ENCODE peak calls at places on chromosomes 12 and 14, in four cellular contexts. O is HepG2, J is H1, V is GM12878. P is an unnamed sample.

GRCh38 chr12:13200841-13201240 is 4.3 kb downstream of the EMP1 start:
- DNase-seq in O (no peak), J (no peak), V (no peak), P (no peak)

GRCh38 chr12:67772276-67773169 is 124.0 kb downstream of the DYRK2 start:
- DNase-seq in O (no peak), J (peak; percentile 64), V (no peak), P (peak; percentile 96)

GRCh38 chr14:69863083-69863482 is 16.1 kb upstream of the SMOC1 start:
- DNase-seq in O (peak; percentile 52), J (no peak), V (no peak), P (no peak)

GRCh38 chr12:77608157-77608755 is 222.4 kb upstream of the NAV3 start:
- DNase-seq in O (no peak), J (no peak), V (no peak), P (no peak)

GRCh38 chr12:92424338-92424737 is 278.5 kb upstream of the PLEKHG7 start:
- DNase-seq in O (no peak), J (no peak), V (no peak), P (peak; percentile 75)

GRCh38 chr12:132559652-132560420 is 50.5 kb downstream of the LRCOL1 start:
- DNase-seq in O (peak; percentile 6), J (peak; percentile 77), V (no peak), P (peak; percentile 35)

GRCh38 chr12:123388218-123388947 is 4.5 kb downstream of the KMT5A start:
- DNase-seq in O (peak; percentile 58), J (peak; percentile 64), V (peak; percentile 21), P (no peak)

GRCh38 chr12:91565246-91565645 is 382.6 kb upstream of the DCN start:
- DNase-seq in O (no peak), J (no peak), V (no peak), P (no peak)

GRCh38 chr14:76904100-76904739 is 78.0 kb downstream of the LRRC74A start:
- DNase-seq in O (no peak), J (no peak), V (no peak), P (no peak)

GRCh38 chr12:128906485-128907137 is 53.3 kb downstream of the GLT1D1 start:
- DNase-seq in O (no peak), J (no peak), V (no peak), P (no peak)

GRCh38 chr12:100476013-100476751 is 2.5 kb downstream of the NR1H4 start:
- DNase-seq in O (peak; percentile 78), J (no peak), V (no peak), P (no peak)

GRCh38 chr14:37171678-37172023 is 755 bp downstream of the SLC25A21 start:
- DNase-seq in O (no peak), J (no peak), V (no peak), P (no peak)

GRCh38 chr12:128026696-128027574 is 240.0 kb upstream of the TMEM132C start:
- DNase-seq in O (no peak), J (no peak), V (no peak), P (no peak)

GRCh38 chr12:130460611-130461478 is 123.2 kb downstream of the PIWIL1 start:
- DNase-seq in O (no peak), J (no peak), V (no peak), P (no peak)

GRCh38 chr14:32397871-32398640 is 69.0 kb downstream of the AKAP6 start:
- DNase-seq in O (no peak), J (no peak), V (no peak), P (no peak)

GRCh38 chr14:104237651-104238423 is 99.5 kb downstream of the KIF26A start:
- DNase-seq in O (no peak), J (peak; percentile 10), V (no peak), P (no peak)

GRCh38 chr14:92902191-92902590 is 20.8 kb upstream of the CHGA start:
- DNase-seq in O (no peak), J (no peak), V (no peak), P (no peak)

GRCh38 chr12:88921890-88922532 is 341.7 kb upstream of the KITLG start:
- DNase-seq in O (no peak), J (no peak), V (no peak), P (no peak)

GRCh38 chr12:50894216-50894615 is 51.5 kb downstream of the TMPRSS12 start:
- DNase-seq in O (no peak), J (no peak), V (no peak), P (no peak)

GRCh38 chr14:52175982-52176502 is 91.5 kb upstream of the PTGDR start:
- DNase-seq in O (no peak), J (no peak), V (peak; percentile 23), P (no peak)

GRCh38 chr14:34713681-34714319 is 593 bp downstream of the CFL2 start:
- DNase-seq in O (peak; percentile 55), J (no peak), V (no peak), P (no peak)

GRCh38 chr14:95034806-95035205 is 122.5 kb downstream of the DICER1 start:
- DNase-seq in O (no peak), J (peak; percentile 24), V (no peak), P (no peak)

GRCh38 chr12:48969847-48970701 is 1.5 kb downstream of the WNT10B start:
- DNase-seq in O (no peak), J (peak; percentile 69), V (no peak), P (no peak)

GRCh38 chr12:63079791-63080395 is 71.1 kb downstream of the AVPR1A start:
- DNase-seq in O (no peak), J (no peak), V (no peak), P (no peak)

GRCh38 chr14:65229431-65230286 is 127.3 kb upstream of the MAX start:
- DNase-seq in O (peak; percentile 72), J (peak; percentile 65), V (no peak), P (no peak)

GRCh38 chr12:92210062-92210461 is 64.4 kb upstream of the BTG1 start:
- DNase-seq in O (no peak), J (no peak), V (peak; percentile 47), P (no peak)

GRCh38 chr14:93926873-93927571 is at the start of gene FAM181A:
- DNase-seq in O (no peak), J (no peak), V (no peak), P (no peak)

GRCh38 chr12:132873724-132874123 is 13.7 kb downstream of the CHFR start:
- DNase-seq in O (no peak), J (no peak), V (no peak), P (no peak)

GRCh38 chr12:123608192-123608591 is 6.3 kb downstream of the DDX55 start:
- DNase-seq in O (no peak), J (no peak), V (no peak), P (no peak)

GRCh38 chr12:120115692-120116442 is 686 bp downstream of the RAB35 start:
- DNase-seq in O (peak; percentile 41), J (peak; percentile 65), V (no peak), P (no peak)

GRCh38 chr12:76591461-76591860 is 31.9 kb upstream of the OSBPL8 start:
- DNase-seq in O (no peak), J (no peak), V (no peak), P (no peak)

GRCh38 chr12:8065991-8066594 is at the start of gene C3AR1:
- DNase-seq in O (no peak), J (no peak), V (no peak), P (no peak)

GRCh38 chr12:132264086-132265010 is 65.0 kb downstream of the GALNT9 start:
- DNase-seq in O (no peak), J (no peak), V (no peak), P (no peak)

GRCh38 chr12:18849080-18849479 is 111.2 kb downstream of the CAPZA3 start:
- DNase-seq in O (no peak), J (no peak), V (no peak), P (no peak)

GRCh38 chr14:101101456-101102056 is 198.0 kb upstream of the RTL1 start:
- DNase-seq in O (no peak), J (no peak), V (no peak), P (no peak)

GRCh38 chr12:50720501-50720900 is 43.4 kb upstream of the ATF1 start:
- DNase-seq in O (no peak), J (no peak), V (no peak), P (no peak)

GRCh38 chr12:116760621-116761020 is 22.5 kb downstream of the RNFT2 start:
- DNase-seq in O (no peak), J (no peak), V (no peak), P (no peak)

GRCh38 chr14:66398437-66398836 is 87.7 kb upstream of the CCDC196 start:
- DNase-seq in O (no peak), J (no peak), V (no peak), P (no peak)

GRCh38 chr12:68207276-68207675 is 18.3 kb downstream of the IL26 start:
- DNase-seq in O (no peak), J (no peak), V (no peak), P (no peak)

GRCh38 chr14:66404051-66404450 is 82.1 kb upstream of the CCDC196 start:
- DNase-seq in O (no peak), J (no peak), V (no peak), P (no peak)

DNA sequence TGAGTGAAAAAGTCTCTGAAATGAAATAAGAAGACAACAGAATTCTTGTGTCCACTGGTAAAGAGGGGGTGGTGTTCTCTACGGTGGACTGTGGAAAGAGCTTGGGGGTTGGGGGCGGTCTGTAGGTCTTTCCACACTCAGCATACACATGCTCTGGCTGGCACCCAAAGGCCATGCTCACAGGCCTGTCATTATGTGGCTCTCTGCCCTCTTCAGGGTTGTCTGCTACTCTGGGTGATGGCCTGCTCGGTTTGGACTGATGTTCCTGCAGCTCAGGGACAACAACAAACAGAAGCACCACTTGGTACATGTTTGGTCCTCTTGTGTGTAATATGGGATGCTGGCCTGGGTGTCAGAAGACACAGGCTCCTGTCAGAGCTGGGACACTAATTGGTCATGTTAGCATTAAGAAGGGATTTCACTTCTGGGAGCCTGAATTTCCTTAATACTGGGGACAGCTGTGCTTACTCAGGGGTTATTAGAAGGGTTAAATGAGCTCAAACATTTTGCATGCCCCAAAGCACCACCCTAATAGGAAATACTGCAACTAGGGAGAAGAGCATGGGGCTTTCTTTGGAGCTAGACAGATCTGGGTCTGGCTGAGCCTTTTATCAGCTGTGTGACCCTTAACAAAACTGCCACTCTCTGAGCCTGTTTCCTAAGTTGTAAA is 32.8 kb upstream of the SELPLG start:
- DNase-seq in O (peak; percentile 76), J (no peak), V (no peak), P (no peak)
- H3K4me1 ChIP-seq in O (peaks cover 54% of the 10 kb centered on the region), J (no peaks in the 10 kb centered on the region), V (peaks cover 51% of the 10 kb centered on the region), P (no peaks in the 10 kb centered on the region)

GRCh38 chr14:74601982-74602381 is 10.1 kb downstream of the LTBP2 start:
- DNase-seq in O (no peak), J (no peak), V (no peak), P (no peak)

GRCh38 chr14:74606727-74607126 is 5.3 kb downstream of the LTBP2 start:
- DNase-seq in O (no peak), J (no peak), V (no peak), P (no peak)

GRCh38 chr14:74604157-74604556 is 7.9 kb downstream of the LTBP2 start:
- DNase-seq in O (no peak), J (no peak), V (no peak), P (no peak)

GRCh38 chr14:74605531-74606223 is 6.4 kb downstream of the LTBP2 start:
- DNase-seq in O (no peak), J (no peak), V (no peak), P (no peak)

GRCh38 chr14:74604896-74605295 is 7.1 kb downstream of the LTBP2 start:
- DNase-seq in O (no peak), J (no peak), V (no peak), P (no peak)
- TF ChIP-seq ZNF274 in O (no peak), J (no peak), V (no peak), P (no peak)

GRCh38 chr12:95218852-95219171 is 1.2 kb downstream of the VEZT start:
- DNase-seq in O (no peak), J (no peak), V (no peak), P (no peak)
- TF ChIP-seq SUZ12 in O (no peak), J (no peak), V (no peak), P (no peak)

GRCh38 chr12:11685716-11686115 is 36.2 kb downstream of the ETV6 start:
- DNase-seq in O (no peak), J (no peak), V (no peak), P (no peak)
- H3K4me1 ChIP-seq in O (peaks cover 27% of the 10 kb centered on the region), J (peaks cover 3% of the 10 kb centered on the region), V (peaks cover 12% of the 10 kb centered on the region), P (peaks cover 10% of the 10 kb centered on the region)

GRCh38 chr12:54689984-54690383 is 41.8 kb upstream of the DCD start:
- DNase-seq in O (no peak), J (no peak), V (no peak), P (peak; percentile 81)
- TF ChIP-seq ZNF274 in O (no peak), J (no peak), V (no peak), P (no peak)

P was measured in NT2/D1.